ENCODE peak calls at places on chromosomes 6 and 20, in five cellular contexts. R is lower lobe of right lung, P is neural crest cell, D is dorsolateral prefrontal cortex, C is ovary. K is an unnamed sample.

GRCh38 chr6:132798820-132799538 is 542 bp upstream of the SLC18B1 start:
- DNase-seq in C (peak; percentile 51), P (peak; percentile 61), R (peak; percentile 80), D (peak; percentile 60), K (no peak)

GRCh38 chr6:166317261-166318212 is 9.3 kb upstream of the PRR18 start:
- DNase-seq in P (no peak), R (no peak), D (no peak), C (no peak), K (no peak)

GRCh38 chr6:163741342-163741741 is 326.8 kb downstream of the QKI start:
- DNase-seq in P (no peak), D (no peak), R (no peak), C (no peak), K (no peak)

GRCh38 chr6:3162565-3163247 is 5.4 kb upstream of the TUBB2A start:
- DNase-seq in P (peak; percentile 65), R (peak; percentile 82), D (peak; percentile 40), C (peak; percentile 52), K (peak; percentile 75)

GRCh38 chr6:29653452-29654038 is 3.3 kb upstream of the MOG start:
- DNase-seq in C (peak; percentile 41), D (no peak), R (no peak), P (peak; percentile 31), K (peak; percentile 52)

GRCh38 chr6:2872417-2873358 is 30.4 kb downstream of the SERPINB9 start:
- DNase-seq in D (no peak), P (no peak), C (no peak), R (no peak), K (no peak)

GRCh38 chr6:149563203-149563927 is 2.8 kb upstream of the GINM1 start:
- DNase-seq in R (no peak), P (no peak), C (no peak), D (no peak), K (peak; percentile 76)

GRCh38 chr20:49228676-49229075 is 9.5 kb downstream of the DDX27 start:
- DNase-seq in C (no peak), P (no peak), R (no peak), D (no peak), K (no peak)

GRCh38 chr6:108362455-108362854 is 67.6 kb downstream of the AFG1L start:
- DNase-seq in P (no peak), C (no peak), D (no peak), R (no peak), K (no peak)

GRCh38 chr6:145071836-145072235 is 663.5 kb downstream of the EPM2A start:
- DNase-seq in D (no peak), P (no peak), C (no peak), R (no peak), K (peak; percentile 76)

GRCh38 chr20:25622450-25623224 is 1.2 kb downstream of the NANP start:
- DNase-seq in P (no peak), D (no peak), R (no peak), C (no peak), K (peak; percentile 14)

GRCh38 chr20:23192469-23192868 is 106.3 kb upstream of the CD93 start:
- DNase-seq in P (no peak), R (no peak), D (no peak), C (no peak), K (no peak)

DNA sequence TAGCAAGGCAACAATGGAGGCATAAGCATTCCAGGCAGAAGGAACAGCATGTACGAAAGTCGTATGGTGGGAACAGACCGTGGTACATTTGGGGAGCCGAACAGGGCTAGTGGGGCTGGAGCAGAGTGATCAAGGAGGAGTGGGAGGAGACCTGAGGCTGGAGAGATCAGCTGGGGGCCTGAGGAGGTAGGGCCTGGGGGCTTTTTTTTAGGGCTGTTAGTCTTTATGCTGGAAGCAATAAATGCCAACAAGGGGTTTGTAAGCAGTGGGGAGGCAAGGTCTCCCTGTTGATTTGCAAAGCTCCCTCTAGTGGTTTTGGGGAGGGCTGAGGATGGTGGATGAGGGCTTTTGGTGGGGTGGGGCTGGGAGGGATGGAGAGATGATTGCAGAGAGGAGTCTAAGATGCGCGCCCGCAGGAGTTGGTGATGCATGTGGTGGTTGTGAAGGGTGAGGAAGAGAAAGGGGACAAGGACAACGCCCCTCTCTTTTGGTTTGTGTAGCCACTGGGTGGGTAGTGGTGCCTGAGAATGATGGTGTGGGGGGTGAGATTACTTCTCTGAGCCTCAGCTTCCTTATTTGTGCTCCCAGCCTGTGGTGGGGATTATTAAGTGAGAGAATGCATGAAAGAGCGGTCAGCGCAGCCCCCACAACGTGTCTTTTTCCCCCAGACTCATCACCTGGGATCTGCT is 74.1 kb upstream of the TOX2 start:
- DNase-seq in D (no peak), P (no peak), C (no peak), R (no peak), K (no peak)
- TF ChIP-seq CTCF in D (no peak), P (peak; percentile 43), C (no peak), R (no peak), K (peak; percentile 19)

GRCh38 chr6:33700391-33701050 is 11.0 kb downstream of the UQCC2 start:
- DNase-seq in D (no peak), C (peak; percentile 62), P (peak; percentile 69), R (peak; percentile 79), K (peak; percentile 36)

GRCh38 chr6:33699739-33700138 is 11.8 kb downstream of the UQCC2 start:
- DNase-seq in R (no peak), C (no peak), P (no peak), D (no peak), K (no peak)

GRCh38 chr6:33704215-33704817 is 7.2 kb downstream of the UQCC2 start:
- DNase-seq in C (no peak), D (no peak), P (no peak), R (peak; percentile 30), K (no peak)

GRCh38 chr6:33705268-33705885 is 6.1 kb downstream of the UQCC2 start:
- DNase-seq in P (no peak), C (no peak), D (no peak), R (peak; percentile 7), K (no peak)

DNA sequence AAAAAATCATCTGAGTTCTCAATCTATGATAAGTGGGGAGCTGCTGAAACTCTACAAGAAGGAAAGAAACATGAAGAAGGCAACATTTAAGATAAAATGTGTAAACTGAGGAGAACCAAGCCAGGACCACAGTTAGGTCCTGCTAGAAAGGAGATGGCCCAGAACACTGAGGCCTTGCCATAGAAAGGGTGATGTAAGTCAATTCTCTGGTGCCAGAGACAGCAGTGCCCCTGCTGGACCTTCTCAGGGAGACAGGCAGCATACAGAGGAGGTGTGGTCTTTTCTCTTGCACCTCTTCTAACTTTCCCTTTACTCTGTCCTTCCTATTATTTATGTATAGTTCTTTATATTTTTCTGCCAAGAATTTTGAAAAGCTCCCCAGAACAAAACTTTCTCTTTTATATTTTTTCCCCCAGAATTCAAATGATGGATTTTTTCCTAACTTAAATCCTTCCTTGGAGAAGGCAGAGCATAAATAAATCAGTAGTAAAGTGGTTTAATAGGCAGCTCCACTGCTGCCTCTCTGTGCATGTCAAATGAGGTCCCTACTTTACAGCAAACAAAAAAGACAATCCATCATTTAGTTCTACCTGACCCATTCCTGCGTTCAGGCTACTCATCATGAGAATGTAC is 9.0 kb downstream of the UQCC2 start:
- DNase-seq in P (no peak), D (no peak), R (peak; percentile 48), C (no peak), K (peak; percentile 23)
- TF ChIP-seq CTCF in P (peak; percentile 63), D (peak; percentile 49), R (peak; percentile 54), C (no peak), K (peak; percentile 59)

GRCh38 chr6:129671442-129672344 is 38.3 kb downstream of the ARHGAP18 start:
- DNase-seq in C (no peak), R (peak; percentile 80), D (no peak), P (no peak), K (no peak)
- TF ChIP-seq CTCF in C (no peak), R (peak; percentile 42), D (peak; percentile 20), P (no peak), K (no peak)

DNA sequence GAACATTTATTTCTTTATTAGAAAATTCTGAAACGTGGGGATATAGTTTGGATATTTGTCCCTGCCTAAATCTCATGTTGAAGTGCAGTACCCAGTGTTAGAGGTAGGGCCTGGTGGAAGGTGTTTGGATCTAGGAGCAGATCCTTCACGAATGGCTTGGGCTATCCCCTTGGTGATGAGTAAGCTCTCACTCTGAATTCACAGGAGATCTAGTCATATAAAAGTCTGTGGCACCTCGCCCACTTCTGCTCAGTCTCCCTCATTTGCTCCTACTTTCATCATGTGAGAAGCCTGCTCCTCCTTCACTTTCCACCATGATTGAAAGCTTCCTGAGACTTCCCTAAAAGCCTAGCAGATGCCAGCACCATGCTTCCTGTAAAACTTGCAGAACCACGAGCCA is 96.8 kb upstream of the GJE1 start:
- DNase-seq in P (no peak), D (no peak), R (no peak), C (no peak), K (no peak)
- TF ChIP-seq CTCF in P (no peak), D (no peak), R (no peak), C (no peak), K (no peak)

GRCh38 chr6:109595998-109596397 is 95.0 kb downstream of the AK9 start:
- DNase-seq in R (no peak), D (no peak), P (no peak), C (no peak), K (peak; percentile 12)
- TF ChIP-seq CTCF in R (peak; percentile 38), D (no peak), P (peak; percentile 56), C (no peak), K (peak; percentile 42)

GRCh38 chr6:156068870-156069269 is 613.2 kb upstream of the NOX3 start:
- DNase-seq in P (no peak), R (no peak), D (no peak), C (no peak), K (no peak)
- TF ChIP-seq CTCF in P (no peak), R (no peak), D (no peak), C (no peak), K (no peak)

GRCh38 chr20:33917813-33918525 is 75.7 kb upstream of the RALY start:
- DNase-seq in R (no peak), C (no peak), P (no peak), D (no peak), K (no peak)

GRCh38 chr20:33918662-33919061 is 75.0 kb upstream of the RALY start:
- DNase-seq in D (no peak), R (no peak), P (no peak), C (no peak), K (no peak)

GRCh38 chr20:33910529-33911327 is 83.0 kb upstream of the RALY start:
- DNase-seq in D (no peak), P (no peak), R (no peak), C (no peak), K (no peak)

GRCh38 chr20:33915726-33916331 is 77.9 kb upstream of the RALY start:
- DNase-seq in C (peak; percentile 21), P (no peak), R (peak; percentile 66), D (no peak), K (no peak)

DNA sequence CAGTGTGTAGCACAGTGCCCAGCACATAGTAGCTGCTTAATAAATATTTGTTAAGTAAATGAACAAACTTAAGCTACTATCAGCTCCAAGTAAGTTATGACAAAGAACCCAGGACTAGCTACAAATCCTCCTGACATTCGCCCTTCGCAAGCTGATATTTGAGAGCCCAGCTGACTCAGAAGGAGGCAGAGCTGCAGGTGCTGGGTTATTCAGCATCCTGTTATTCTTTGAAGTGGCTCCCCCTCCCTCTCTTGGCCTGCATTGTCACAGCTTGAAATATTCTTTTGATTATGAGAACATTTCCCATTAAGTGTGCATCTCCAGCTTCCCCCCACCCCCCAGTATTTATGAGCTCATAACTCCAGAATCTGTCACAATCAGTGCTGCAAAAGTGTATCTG is 78.8 kb upstream of the RALY start:
- DNase-seq in C (no peak), P (no peak), D (no peak), R (no peak), K (peak; percentile 92)
- TF ChIP-seq CTCF in C (no peak), P (no peak), D (no peak), R (no peak), K (no peak)